ENCODE peak calls at places on chromosomes 3 and 15, in seven cellular contexts. G is K562; V is OCI-LY7; X is effector memory CD4-positive, alpha-beta T cell; P is esophagus muscularis mucosa; S is NT2/D1; L is PC-9. B is an unnamed sample. For H3K4me1, the result is how much of the 10 kb centered on the place peaks cover.

GRCh38 chr15:64530472-64530871 is 70.1 kb downstream of the ZNF609 start:
- DNase-seq in G (no peak), V (no peak), X (no peak), P (no peak), S (no peak), L (no peak), B (no peak)

GRCh38 chr15:74869726-74870407 is 3.3 kb downstream of the SCAMP2 start:
- DNase-seq in G (peak), V (peak), X (no peak), P (peak), S (no peak), L (no peak), B (no peak)

GRCh38 chr3:160661660-160662059 is 15.3 kb upstream of the ARL14 start:
- DNase-seq in G (no peak), V (no peak), X (no peak), P (no peak), S (peak), L (no peak), B (no peak)

GRCh38 chr3:160471892-160472291 is 22.3 kb upstream of the TRIM59 start:
- DNase-seq in G (no peak), V (no peak), X (no peak), P (peak), S (no peak), L (no peak), B (no peak)

GRCh38 chr3:122030381-122031122 is 8.5 kb upstream of the ILDR1 start:
- DNase-seq in G (no peak), V (no peak), X (no peak), P (no peak), S (peak), L (no peak), B (no peak)

GRCh38 chr3:186534113-186534669 is 10.0 kb downstream of the CRYGS start:
- DNase-seq in G (no peak), V (peak), X (peak), P (no peak), S (no peak), L (no peak), B (no peak)

GRCh38 chr3:13252207-13252606 is 167.9 kb downstream of the NUP210 start:
- DNase-seq in G (no peak), V (no peak), X (no peak), P (no peak), S (no peak), L (no peak), B (no peak)

GRCh38 chr15:31088672-31089360 is 12.7 kb downstream of the TRPM1 start:
- DNase-seq in G (no peak), V (no peak), X (no peak), P (no peak), S (no peak), L (no peak), B (no peak)

GRCh38 chr15:38624248-38625214 is 59.9 kb upstream of the RASGRP1 start:
- DNase-seq in G (no peak), V (no peak), X (no peak), P (no peak), S (no peak), L (no peak), B (no peak)

GRCh38 chr3:146115619-146116018 is 45.4 kb downstream of the PLOD2 start:
- DNase-seq in G (no peak), V (no peak), X (no peak), P (no peak), S (no peak), L (no peak), B (no peak)

GRCh38 chr3:64266065-64266874 is 41.0 kb upstream of the PRICKLE2 start:
- DNase-seq in G (no peak), V (no peak), X (no peak), P (no peak), S (no peak), L (no peak), B (no peak)

GRCh38 chr3:12648384-12648959 is 15.4 kb downstream of the RAF1 start:
- DNase-seq in G (no peak), V (peak), X (no peak), P (no peak), S (no peak), L (no peak), B (no peak)

GRCh38 chr3:156406393-156406792 is 148.5 kb downstream of the SSR3 start:
- DNase-seq in G (no peak), V (no peak), X (no peak), P (no peak), S (peak), L (no peak), B (no peak)

GRCh38 chr3:153744884-153745283 is 376.3 kb upstream of the ARHGEF26 start:
- DNase-seq in G (no peak), V (no peak), X (no peak), P (no peak), S (no peak), L (no peak), B (no peak)

GRCh38 chr3:188049890-188050530 is 103.9 kb upstream of the LPP start:
- DNase-seq in G (no peak), V (peak), X (peak), P (no peak), S (no peak), L (no peak), B (no peak)
- H3K4me1 ChIP-seq in G (under half), V (half or more), X (under half), P (half or more), S (under half), L (under half), B (under half)

GRCh38 chr3:58492385-58492970 is 582 bp downstream of the KCTD6 start:
- DNase-seq in G (no peak), V (peak), X (no peak), P (no peak), S (no peak), L (no peak), B (no peak)

GRCh38 chr3:58497074-58497473 is 5.2 kb downstream of the KCTD6 start:
- DNase-seq in G (no peak), V (peak), X (no peak), P (no peak), S (peak), L (no peak), B (no peak)

GRCh38 chr3:58494107-58494506 is 2.2 kb downstream of the KCTD6 start:
- DNase-seq in G (no peak), V (no peak), X (no peak), P (no peak), S (no peak), L (no peak), B (no peak)

GRCh38 chr3:58496206-58496605 is 4.3 kb downstream of the KCTD6 start:
- DNase-seq in G (no peak), V (no peak), X (no peak), P (no peak), S (no peak), L (no peak), B (no peak)

DNA sequence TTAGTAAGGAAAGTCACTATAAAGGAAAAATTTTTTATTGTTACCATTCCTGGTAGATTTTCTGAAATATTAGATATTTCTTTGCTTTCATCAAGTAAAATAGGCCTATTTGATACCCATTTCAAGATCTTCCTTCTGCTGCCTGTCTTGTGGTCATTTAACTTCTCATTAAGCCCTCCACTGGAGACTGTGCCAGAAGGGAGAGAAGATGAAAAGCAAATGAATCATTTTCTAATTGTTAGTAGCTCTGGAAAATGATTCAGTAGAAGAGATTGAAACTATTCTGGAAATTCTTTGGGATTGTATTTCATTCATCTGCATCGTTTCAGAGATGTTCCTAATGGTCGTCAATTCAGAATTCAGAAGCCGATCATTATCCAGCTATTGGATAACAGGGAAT is 3.2 kb downstream of the KCTD6 start:
- DNase-seq in G (no peak), V (no peak), X (no peak), P (no peak), S (no peak), L (no peak), B (no peak)
- H3K4me1 ChIP-seq in G (under half), V (half or more), X (under half), P (half or more), S (under half), L (under half), B (under half)

DNA sequence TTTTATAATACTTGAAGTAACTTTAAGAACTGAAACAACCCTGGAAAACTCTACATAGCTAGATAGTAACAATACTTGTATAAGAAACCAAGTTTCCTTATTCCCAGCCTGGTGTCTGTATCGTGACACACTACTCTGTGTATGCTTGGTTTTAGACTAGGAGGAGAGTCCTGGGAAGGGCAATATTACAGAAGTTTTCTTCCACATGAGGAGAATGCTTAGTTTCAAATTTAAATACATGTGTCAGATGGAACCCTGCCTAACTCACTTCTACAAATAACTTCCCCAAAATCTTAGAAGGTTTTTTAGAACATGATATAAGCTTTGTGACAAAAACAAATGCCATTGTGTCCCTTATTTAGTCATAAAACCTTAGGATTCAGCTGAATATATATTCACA is 7.2 kb upstream of the IL20RB start:
- DNase-seq in G (no peak), V (no peak), X (no peak), P (no peak), S (no peak), L (no peak), B (no peak)
- H3K4me1 ChIP-seq in G (under half), V (under half), X (under half), P (under half), S (under half), L (under half), B (under half)

GRCh38 chr3:55487376-55488241 is 503 bp upstream of the WNT5A start:
- DNase-seq in G (no peak), V (peak), X (no peak), P (no peak), S (no peak), L (peak), B (no peak)
- H3K4me1 ChIP-seq in G (under half), V (under half), X (under half), P (half or more), S (under half), L (under half), B (under half)

GRCh38 chr15:101211897-101212296 is 40.0 kb downstream of the CHSY1 start:
- DNase-seq in G (no peak), V (no peak), X (no peak), P (no peak), S (no peak), L (no peak), B (no peak)
- H3K4me1 ChIP-seq in G (under half), V (under half), X (under half), P (half or more), S (under half), L (under half), B (under half)

GRCh38 chr3:136954246-136954645 is 3.5 kb upstream of the IL20RB start:
- DNase-seq in G (no peak), V (no peak), X (no peak), P (no peak), S (no peak), L (peak), B (no peak)

GRCh38 chr3:136956994-136957393 is 789 bp upstream of the IL20RB start:
- DNase-seq in G (no peak), V (no peak), X (no peak), P (no peak), S (no peak), L (no peak), B (no peak)

GRCh38 chr3:136954980-136955780 is 2.6 kb upstream of the IL20RB start:
- DNase-seq in G (no peak), V (no peak), X (no peak), P (no peak), S (peak), L (no peak), B (no peak)

GRCh38 chr3:136957751-136958288 is at the start of gene IL20RB:
- DNase-seq in G (peak), V (no peak), X (no peak), P (no peak), S (no peak), L (no peak), B (no peak)

DNA sequence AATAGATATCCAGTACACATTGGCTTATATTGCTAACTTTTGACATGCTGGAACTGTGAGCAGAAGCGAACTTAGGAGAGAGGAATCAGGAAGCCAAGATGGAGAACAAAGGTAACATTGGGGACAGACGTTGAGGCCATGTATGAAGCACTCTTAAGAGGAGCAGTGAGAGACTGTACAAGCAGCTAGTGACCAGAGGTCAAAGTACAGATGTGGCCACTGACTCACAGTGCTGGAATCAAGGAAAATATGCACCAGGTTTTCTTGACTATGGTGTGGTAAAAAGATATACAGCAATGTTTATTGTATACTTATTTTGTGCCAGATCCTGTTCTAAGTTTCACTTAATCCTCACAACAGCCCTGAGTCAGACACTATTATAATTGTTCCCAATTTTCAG is 2.0 kb upstream of the IL20RB start:
- DNase-seq in G (peak), V (no peak), X (no peak), P (no peak), S (no peak), L (peak), B (no peak)
- H3K4me1 ChIP-seq in G (under half), V (under half), X (under half), P (under half), S (under half), L (half or more), B (under half)

DNA sequence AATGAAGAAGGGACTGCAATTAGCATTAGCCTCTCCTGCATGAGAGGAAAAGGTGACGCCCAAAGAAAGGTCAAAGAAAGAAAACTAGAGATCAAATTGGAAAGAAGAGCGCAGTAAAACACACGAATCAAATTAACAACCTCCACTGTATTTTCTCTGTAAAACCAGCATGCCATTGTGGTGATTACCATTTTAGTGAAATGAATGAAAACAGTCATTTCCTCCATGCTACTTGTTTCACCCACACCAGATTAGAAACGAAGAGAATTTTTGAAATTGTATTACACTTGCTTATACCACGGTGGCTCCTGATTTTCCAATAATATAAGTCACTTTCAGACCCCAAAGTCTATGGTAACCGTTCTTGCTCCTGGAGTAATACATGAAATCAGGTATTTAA is 71.6 kb downstream of the SUMF1 start:
- DNase-seq in G (no peak), V (no peak), X (no peak), P (no peak), S (no peak), L (no peak), B (no peak)
- H3K4me1 ChIP-seq in G (under half), V (under half), X (under half), P (under half), S (under half), L (under half), B (under half)

GRCh38 chr3:123658118-123658859 is 73.4 kb upstream of the HACD2 start:
- DNase-seq in G (no peak), V (no peak), X (no peak), P (no peak), S (no peak), L (no peak), B (no peak)

GRCh38 chr3:123657111-123657510 is 72.3 kb upstream of the HACD2 start:
- DNase-seq in G (no peak), V (no peak), X (no peak), P (no peak), S (no peak), L (no peak), B (no peak)

GRCh38 chr3:123656691-123657090 is 71.8 kb upstream of the HACD2 start:
- DNase-seq in G (peak), V (peak), X (no peak), P (no peak), S (no peak), L (no peak), B (no peak)

GRCh38 chr3:123658860-123659221 is 74.0 kb upstream of the HACD2 start:
- DNase-seq in G (no peak), V (no peak), X (no peak), P (no peak), S (no peak), L (no peak), B (no peak)

DNA sequence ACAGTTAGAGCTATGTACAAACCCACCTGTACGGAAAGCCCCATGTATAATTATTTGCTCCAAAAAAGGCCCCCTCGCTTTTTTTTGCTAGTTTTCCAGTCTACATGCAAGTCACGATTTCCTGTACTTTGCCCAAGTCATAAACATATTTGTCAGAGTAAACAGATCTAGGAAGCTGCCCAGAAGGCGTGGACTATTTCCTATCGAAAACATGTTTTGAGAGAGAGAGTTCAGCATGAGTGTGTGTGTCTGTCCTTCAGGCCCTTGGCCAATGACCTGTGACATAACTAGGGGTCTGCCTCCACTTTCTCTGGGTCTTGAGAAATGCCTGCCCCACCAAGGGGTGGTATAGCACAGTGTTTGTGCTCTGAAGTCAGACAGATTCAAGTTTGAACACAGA is 72.7 kb upstream of the HACD2 start:
- DNase-seq in G (no peak), V (no peak), X (no peak), P (no peak), S (no peak), L (no peak), B (no peak)
- H3K4me1 ChIP-seq in G (under half), V (under half), X (under half), P (half or more), S (under half), L (under half), B (under half)

DNA sequence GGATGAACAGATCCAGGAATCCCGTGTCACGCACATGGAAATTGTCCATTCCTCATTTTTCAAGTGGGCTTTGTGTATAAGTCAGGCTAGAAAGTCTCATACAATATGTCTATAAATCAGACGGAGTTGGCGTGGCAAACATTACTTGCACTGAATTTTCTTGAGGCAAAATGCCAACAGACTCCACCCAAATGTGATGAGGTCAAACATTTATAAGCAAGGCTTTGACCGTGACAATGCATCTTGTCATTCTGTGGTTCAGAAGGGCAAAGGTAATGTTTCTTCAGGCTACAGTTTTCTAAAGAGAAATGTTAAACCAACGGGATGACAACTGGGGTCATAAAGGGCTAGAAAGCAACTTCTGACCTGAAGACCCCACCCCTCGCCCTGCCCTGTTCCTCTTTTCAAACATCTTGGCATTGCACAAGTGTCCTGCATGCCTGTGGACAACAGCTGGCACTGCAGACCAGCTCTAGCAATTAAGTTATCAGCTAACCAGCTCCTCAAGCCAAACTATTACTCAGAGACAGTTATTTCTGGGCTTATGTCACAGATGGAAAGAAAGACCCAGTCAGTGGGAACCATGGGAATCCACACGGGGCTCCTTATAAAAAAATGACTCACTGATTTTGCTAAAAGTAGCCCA is 36.5 kb upstream of the SPTBN5 start:
- DNase-seq in G (no peak), V (no peak), X (no peak), P (no peak), S (no peak), L (peak), B (no peak)
- H3K4me1 ChIP-seq in G (under half), V (half or more), X (under half), P (half or more), S (under half), L (half or more), B (under half)